ENCODE peak calls at places on chromosome 15, in nine cellular contexts. One of them, this sample, is unnamed.
A peak's percentile ranks its signal among the peaks of the same experiment; 100 is the strongest.

GRCh38 chr15:31313223-31313622 is 13.4 kb upstream of the KLF13 start:
- DNase-seq in cardiac muscle cell: no peak
- DNase-seq in psoas muscle: no peak
- DNase-seq in mesenchymal stem cell: no peak
- DNase-seq in lower lobe of right lung: no peak
- DNase-seq in neural progenitor cell: no peak
- DNase-seq in astrocyte: no peak
- DNase-seq in CD8-positive, alpha-beta T cell: no peak
- DNase-seq in AG04450: no peak
- DNase-seq in this sample: no peak

GRCh38 chr15:29695486-29696167 is 126.6 kb downstream of the TJP1 start:
- DNase-seq in cardiac muscle cell: no peak
- DNase-seq in psoas muscle: no peak
- DNase-seq in mesenchymal stem cell: no peak
- DNase-seq in lower lobe of right lung: no peak
- DNase-seq in neural progenitor cell: peak; percentile 49
- DNase-seq in astrocyte: no peak
- DNase-seq in CD8-positive, alpha-beta T cell: no peak
- DNase-seq in AG04450: no peak
- DNase-seq in this sample: no peak

GRCh38 chr15:62337934-62338333 is 172.8 kb upstream of the C2CD4B start:
- DNase-seq in cardiac muscle cell: no peak
- DNase-seq in psoas muscle: no peak
- DNase-seq in mesenchymal stem cell: no peak
- DNase-seq in lower lobe of right lung: no peak
- DNase-seq in neural progenitor cell: no peak
- DNase-seq in astrocyte: no peak
- DNase-seq in CD8-positive, alpha-beta T cell: no peak
- DNase-seq in AG04450: no peak
- DNase-seq in this sample: no peak

GRCh38 chr15:66261056-66261455 is 7.5 kb upstream of the MEGF11 start:
- DNase-seq in cardiac muscle cell: no peak
- DNase-seq in psoas muscle: no peak
- DNase-seq in mesenchymal stem cell: no peak
- DNase-seq in lower lobe of right lung: no peak
- DNase-seq in neural progenitor cell: no peak
- DNase-seq in astrocyte: no peak
- DNase-seq in CD8-positive, alpha-beta T cell: no peak
- DNase-seq in AG04450: no peak
- DNase-seq in this sample: no peak

GRCh38 chr15:69593981-69594966 is 141.7 kb downstream of the RPLP1 start:
- DNase-seq in cardiac muscle cell: peak; percentile 13
- DNase-seq in psoas muscle: peak; percentile 41
- DNase-seq in mesenchymal stem cell: no peak
- DNase-seq in lower lobe of right lung: peak; percentile 93
- DNase-seq in neural progenitor cell: no peak
- DNase-seq in astrocyte: peak; percentile 93
- DNase-seq in CD8-positive, alpha-beta T cell: no peak
- DNase-seq in AG04450: no peak
- DNase-seq in this sample: peak; percentile 18

GRCh38 chr15:31328425-31328998 is 1.9 kb downstream of the KLF13 start:
- DNase-seq in cardiac muscle cell: no peak
- DNase-seq in psoas muscle: no peak
- DNase-seq in mesenchymal stem cell: peak; percentile 57
- DNase-seq in lower lobe of right lung: peak; percentile 83
- DNase-seq in neural progenitor cell: no peak
- DNase-seq in astrocyte: peak; percentile 20
- DNase-seq in CD8-positive, alpha-beta T cell: peak; percentile 80
- DNase-seq in AG04450: no peak
- DNase-seq in this sample: peak; percentile 50

GRCh38 chr15:81270781-81271491 is 53.0 kb downstream of the STARD5 start:
- DNase-seq in cardiac muscle cell: no peak
- DNase-seq in psoas muscle: no peak
- DNase-seq in mesenchymal stem cell: no peak
- DNase-seq in lower lobe of right lung: no peak
- DNase-seq in neural progenitor cell: peak; percentile 88
- DNase-seq in astrocyte: peak; percentile 49
- DNase-seq in CD8-positive, alpha-beta T cell: no peak
- DNase-seq in AG04450: no peak
- DNase-seq in this sample: peak; percentile 68

GRCh38 chr15:85706779-85707518 is 87.8 kb downstream of the KLHL25 start:
- DNase-seq in cardiac muscle cell: no peak
- DNase-seq in psoas muscle: no peak
- DNase-seq in mesenchymal stem cell: peak; percentile 89
- DNase-seq in lower lobe of right lung: no peak
- DNase-seq in neural progenitor cell: no peak
- DNase-seq in astrocyte: peak; percentile 87
- DNase-seq in CD8-positive, alpha-beta T cell: no peak
- DNase-seq in AG04450: no peak
- DNase-seq in this sample: peak; percentile 69

GRCh38 chr15:84034831-84035753 is 200.5 kb upstream of the GOLGA6L4 start:
- DNase-seq in cardiac muscle cell: peak; percentile 51
- DNase-seq in psoas muscle: no peak
- DNase-seq in mesenchymal stem cell: peak; percentile 30
- DNase-seq in lower lobe of right lung: no peak
- DNase-seq in neural progenitor cell: peak; percentile 42
- DNase-seq in astrocyte: peak; percentile 22
- DNase-seq in CD8-positive, alpha-beta T cell: no peak
- DNase-seq in AG04450: peak; percentile 7
- DNase-seq in this sample: peak; percentile 18

GRCh38 chr15:90819390-90819789 is 49.0 kb upstream of the FURIN start:
- DNase-seq in cardiac muscle cell: no peak
- DNase-seq in psoas muscle: no peak
- DNase-seq in mesenchymal stem cell: no peak
- DNase-seq in lower lobe of right lung: no peak
- DNase-seq in neural progenitor cell: no peak
- DNase-seq in astrocyte: no peak
- DNase-seq in CD8-positive, alpha-beta T cell: no peak
- DNase-seq in AG04450: no peak
- DNase-seq in this sample: no peak

GRCh38 chr15:74134387-74135027 is 4.1 kb downstream of the ISLR2 start:
- DNase-seq in cardiac muscle cell: peak; percentile 78
- DNase-seq in psoas muscle: peak; percentile 40
- DNase-seq in mesenchymal stem cell: peak; percentile 55
- DNase-seq in lower lobe of right lung: no peak
- DNase-seq in neural progenitor cell: peak; percentile 90
- DNase-seq in astrocyte: no peak
- DNase-seq in CD8-positive, alpha-beta T cell: no peak
- DNase-seq in AG04450: no peak
- DNase-seq in this sample: no peak

GRCh38 chr15:69712999-69713398 is 260.4 kb downstream of the RPLP1 start:
- DNase-seq in cardiac muscle cell: no peak
- DNase-seq in psoas muscle: no peak
- DNase-seq in mesenchymal stem cell: no peak
- DNase-seq in lower lobe of right lung: no peak
- DNase-seq in neural progenitor cell: no peak
- DNase-seq in astrocyte: no peak
- DNase-seq in CD8-positive, alpha-beta T cell: no peak
- DNase-seq in AG04450: no peak
- DNase-seq in this sample: no peak

GRCh38 chr15:81809543-81809942 is 236.3 kb downstream of the MEX3B start:
- DNase-seq in cardiac muscle cell: peak; percentile 40
- DNase-seq in psoas muscle: no peak
- DNase-seq in mesenchymal stem cell: no peak
- DNase-seq in lower lobe of right lung: no peak
- DNase-seq in neural progenitor cell: peak; percentile 51
- DNase-seq in astrocyte: no peak
- DNase-seq in CD8-positive, alpha-beta T cell: no peak
- DNase-seq in AG04450: no peak
- DNase-seq in this sample: peak; percentile 2

GRCh38 chr15:95290376-95290973 is 1040.0 kb upstream of the NR2F2 start:
- DNase-seq in cardiac muscle cell: no peak
- DNase-seq in psoas muscle: no peak
- DNase-seq in mesenchymal stem cell: no peak
- DNase-seq in lower lobe of right lung: no peak
- DNase-seq in neural progenitor cell: peak; percentile 16
- DNase-seq in astrocyte: peak; percentile 49
- DNase-seq in CD8-positive, alpha-beta T cell: no peak
- DNase-seq in AG04450: no peak
- DNase-seq in this sample: peak; percentile 32

GRCh38 chr15:83365370-83365938 is 81.0 kb upstream of the BNC1 start:
- DNase-seq in cardiac muscle cell: peak; percentile 57
- DNase-seq in psoas muscle: peak; percentile 37
- DNase-seq in mesenchymal stem cell: peak; percentile 78
- DNase-seq in lower lobe of right lung: peak; percentile 75
- DNase-seq in neural progenitor cell: peak; percentile 68
- DNase-seq in astrocyte: peak; percentile 58
- DNase-seq in CD8-positive, alpha-beta T cell: no peak
- DNase-seq in AG04450: no peak
- DNase-seq in this sample: peak; percentile 32

GRCh38 chr15:67548862-67549651 is 6.6 kb downstream of the MAP2K5 start:
- DNase-seq in cardiac muscle cell: peak; percentile 57
- DNase-seq in psoas muscle: no peak
- DNase-seq in mesenchymal stem cell: peak; percentile 24
- DNase-seq in lower lobe of right lung: no peak
- DNase-seq in neural progenitor cell: peak; percentile 93
- DNase-seq in astrocyte: no peak
- DNase-seq in CD8-positive, alpha-beta T cell: no peak
- DNase-seq in AG04450: no peak
- DNase-seq in this sample: peak; percentile 22

GRCh38 chr15:64343841-64344240 is 12.1 kb downstream of the CSNK1G1 start:
- DNase-seq in cardiac muscle cell: no peak
- DNase-seq in psoas muscle: no peak
- DNase-seq in mesenchymal stem cell: no peak
- DNase-seq in lower lobe of right lung: no peak
- DNase-seq in neural progenitor cell: no peak
- DNase-seq in astrocyte: peak; percentile 20
- DNase-seq in CD8-positive, alpha-beta T cell: no peak
- DNase-seq in AG04450: no peak
- DNase-seq in this sample: no peak

GRCh38 chr15:54312528-54312927 is 334.3 kb downstream of the UNC13C start:
- DNase-seq in cardiac muscle cell: no peak
- DNase-seq in psoas muscle: no peak
- DNase-seq in mesenchymal stem cell: no peak
- DNase-seq in lower lobe of right lung: no peak
- DNase-seq in neural progenitor cell: no peak
- DNase-seq in astrocyte: no peak
- DNase-seq in CD8-positive, alpha-beta T cell: no peak
- DNase-seq in AG04450: no peak
- DNase-seq in this sample: no peak

GRCh38 chr15:38874464-38874863 is 309.9 kb upstream of the RASGRP1 start:
- DNase-seq in cardiac muscle cell: no peak
- DNase-seq in psoas muscle: no peak
- DNase-seq in mesenchymal stem cell: no peak
- DNase-seq in lower lobe of right lung: peak; percentile 67
- DNase-seq in neural progenitor cell: no peak
- DNase-seq in astrocyte: no peak
- DNase-seq in CD8-positive, alpha-beta T cell: no peak
- DNase-seq in AG04450: no peak
- DNase-seq in this sample: no peak

GRCh38 chr15:98924311-98925049 is 83.1 kb downstream of the PGPEP1L start:
- DNase-seq in cardiac muscle cell: no peak
- DNase-seq in psoas muscle: no peak
- DNase-seq in mesenchymal stem cell: no peak
- DNase-seq in lower lobe of right lung: no peak
- DNase-seq in neural progenitor cell: no peak
- DNase-seq in astrocyte: no peak
- DNase-seq in CD8-positive, alpha-beta T cell: no peak
- DNase-seq in AG04450: no peak
- DNase-seq in this sample: no peak
- H3K27ac ChIP-seq in cardiac muscle cell: no peak overlapping the region
- H3K27ac ChIP-seq in psoas muscle: peak overlapping the region; percentile 6
- H3K27ac ChIP-seq in mesenchymal stem cell: no peak overlapping the region
- H3K27ac ChIP-seq in lower lobe of right lung: peak overlapping the region; percentile 28
- H3K27ac ChIP-seq in neural progenitor cell: no peak overlapping the region
- H3K27ac ChIP-seq in astrocyte: no peak overlapping the region
- H3K27ac ChIP-seq in CD8-positive, alpha-beta T cell: no peak overlapping the region
- H3K27ac ChIP-seq in AG04450: no peak overlapping the region
- H3K27ac ChIP-seq in this sample: no peak overlapping the region

GRCh38 chr15:101376615-101377395 is 81.8 kb upstream of the SNRPA1 start:
- DNase-seq in cardiac muscle cell: no peak
- DNase-seq in psoas muscle: no peak
- DNase-seq in mesenchymal stem cell: no peak
- DNase-seq in lower lobe of right lung: no peak
- DNase-seq in neural progenitor cell: no peak
- DNase-seq in astrocyte: no peak
- DNase-seq in CD8-positive, alpha-beta T cell: peak; percentile 57
- DNase-seq in AG04450: no peak
- DNase-seq in this sample: no peak
- H3K27ac ChIP-seq in cardiac muscle cell: no peak overlapping the region
- H3K27ac ChIP-seq in psoas muscle: no peak overlapping the region
- H3K27ac ChIP-seq in mesenchymal stem cell: no peak overlapping the region
- H3K27ac ChIP-seq in lower lobe of right lung: no peak overlapping the region
- H3K27ac ChIP-seq in neural progenitor cell: no peak overlapping the region
- H3K27ac ChIP-seq in astrocyte: no peak overlapping the region
- H3K27ac ChIP-seq in CD8-positive, alpha-beta T cell: no peak overlapping the region
- H3K27ac ChIP-seq in AG04450: no peak overlapping the region
- H3K27ac ChIP-seq in this sample: no peak overlapping the region

GRCh38 chr15:52464040-52464439 is 64.6 kb downstream of the MYO5A start:
- DNase-seq in cardiac muscle cell: no peak
- DNase-seq in psoas muscle: no peak
- DNase-seq in mesenchymal stem cell: no peak
- DNase-seq in lower lobe of right lung: no peak
- DNase-seq in neural progenitor cell: no peak
- DNase-seq in astrocyte: no peak
- DNase-seq in CD8-positive, alpha-beta T cell: no peak
- DNase-seq in AG04450: no peak
- DNase-seq in this sample: no peak
- H3K27ac ChIP-seq in cardiac muscle cell: no peak overlapping the region
- H3K27ac ChIP-seq in psoas muscle: no peak overlapping the region
- H3K27ac ChIP-seq in mesenchymal stem cell: no peak overlapping the region
- H3K27ac ChIP-seq in lower lobe of right lung: no peak overlapping the region
- H3K27ac ChIP-seq in neural progenitor cell: no peak overlapping the region
- H3K27ac ChIP-seq in astrocyte: no peak overlapping the region
- H3K27ac ChIP-seq in CD8-positive, alpha-beta T cell: no peak overlapping the region
- H3K27ac ChIP-seq in AG04450: no peak overlapping the region
- H3K27ac ChIP-seq in this sample: no peak overlapping the region

GRCh38 chr15:42375252-42375651 is 16.0 kb downstream of the CAPN3 start:
- DNase-seq in cardiac muscle cell: no peak
- DNase-seq in psoas muscle: no peak
- DNase-seq in mesenchymal stem cell: no peak
- DNase-seq in lower lobe of right lung: no peak
- DNase-seq in neural progenitor cell: no peak
- DNase-seq in astrocyte: no peak
- DNase-seq in CD8-positive, alpha-beta T cell: no peak
- DNase-seq in AG04450: no peak
- DNase-seq in this sample: no peak

GRCh38 chr15:42374810-42375209 is 15.5 kb downstream of the CAPN3 start:
- DNase-seq in cardiac muscle cell: no peak
- DNase-seq in psoas muscle: no peak
- DNase-seq in mesenchymal stem cell: no peak
- DNase-seq in lower lobe of right lung: no peak
- DNase-seq in neural progenitor cell: no peak
- DNase-seq in astrocyte: no peak
- DNase-seq in CD8-positive, alpha-beta T cell: no peak
- DNase-seq in AG04450: no peak
- DNase-seq in this sample: no peak

GRCh38 chr15:42373936-42374335 is 14.6 kb downstream of the CAPN3 start:
- DNase-seq in cardiac muscle cell: no peak
- DNase-seq in psoas muscle: no peak
- DNase-seq in mesenchymal stem cell: no peak
- DNase-seq in lower lobe of right lung: no peak
- DNase-seq in neural progenitor cell: no peak
- DNase-seq in astrocyte: no peak
- DNase-seq in CD8-positive, alpha-beta T cell: no peak
- DNase-seq in AG04450: no peak
- DNase-seq in this sample: no peak

GRCh38 chr15:42375941-42376340 is 16.6 kb downstream of the CAPN3 start:
- DNase-seq in cardiac muscle cell: no peak
- DNase-seq in psoas muscle: no peak
- DNase-seq in mesenchymal stem cell: no peak
- DNase-seq in lower lobe of right lung: no peak
- DNase-seq in neural progenitor cell: no peak
- DNase-seq in astrocyte: no peak
- DNase-seq in CD8-positive, alpha-beta T cell: no peak
- DNase-seq in AG04450: no peak
- DNase-seq in this sample: no peak

GRCh38 chr15:42378011-42378410 is 18.7 kb downstream of the CAPN3 start:
- DNase-seq in cardiac muscle cell: no peak
- DNase-seq in psoas muscle: no peak
- DNase-seq in mesenchymal stem cell: no peak
- DNase-seq in lower lobe of right lung: no peak
- DNase-seq in neural progenitor cell: no peak
- DNase-seq in astrocyte: no peak
- DNase-seq in CD8-positive, alpha-beta T cell: no peak
- DNase-seq in AG04450: no peak
- DNase-seq in this sample: no peak
- H3K27ac ChIP-seq in cardiac muscle cell: no peak overlapping the region
- H3K27ac ChIP-seq in psoas muscle: peak overlapping the region; percentile 96
- H3K27ac ChIP-seq in mesenchymal stem cell: no peak overlapping the region
- H3K27ac ChIP-seq in lower lobe of right lung: no peak overlapping the region
- H3K27ac ChIP-seq in neural progenitor cell: no peak overlapping the region
- H3K27ac ChIP-seq in astrocyte: no peak overlapping the region
- H3K27ac ChIP-seq in CD8-positive, alpha-beta T cell: no peak overlapping the region
- H3K27ac ChIP-seq in AG04450: no peak overlapping the region
- H3K27ac ChIP-seq in this sample: no peak overlapping the region

This sample was measured in brain microvascular endothelial cell.